ENCODE peak calls at places on chromosomes 11 and 22, in eight cellular contexts. D is PC-9; Z is retinal pigment epithelial cell; L is CD4-positive, CD25-positive, alpha-beta regulatory T cell; B is lower lobe of right lung; P is right lobe of liver; C is astrocyte; G is SJSA1. S is an unnamed sample.

GRCh38 chr22:22593964-22594656 is 35.0 kb upstream of the PRAME start:
- DNase-seq in D (peak), P (peak), G (peak), B (peak), Z (no peak), C (no peak), L (peak), S (peak)

GRCh38 chr22:45216133-45217003 is 24.3 kb downstream of the KIAA0930 start:
- DNase-seq in C (peak), G (no peak), Z (no peak), L (no peak), B (peak), D (no peak), P (peak), S (no peak)

GRCh38 chr11:74579577-74580270 is 12.7 kb upstream of the POLD3 start:
- DNase-seq in D (no peak), B (no peak), L (no peak), P (no peak), G (no peak), C (no peak), Z (no peak), S (no peak)

GRCh38 chr11:61298663-61299244 is 3.6 kb upstream of the VWCE start:
- DNase-seq in L (no peak), G (no peak), D (no peak), P (peak), C (no peak), Z (no peak), B (no peak), S (no peak)

GRCh38 chr11:62712413-62712812 is 4.9 kb downstream of the GNG3 start:
- DNase-seq in L (no peak), P (no peak), Z (no peak), B (no peak), C (no peak), D (no peak), G (no peak), S (no peak)

GRCh38 chr11:82494988-82495432 is 238.7 kb downstream of the FAM181B start:
- DNase-seq in B (no peak), G (no peak), Z (no peak), L (no peak), P (no peak), C (no peak), D (no peak), S (no peak)

GRCh38 chr11:116513894-116514293 is 258.9 kb downstream of the BUD13 start:
- DNase-seq in B (no peak), L (peak), C (peak), Z (no peak), D (peak), G (no peak), P (peak), S (no peak)

GRCh38 chr11:705646-706438 is at the start of gene EPS8L2:
- DNase-seq in D (peak), Z (no peak), B (peak), G (no peak), C (no peak), L (no peak), P (peak), S (no peak)

GRCh38 chr11:78038697-78039313 is 15.7 kb upstream of the KCTD14 start:
- DNase-seq in G (peak), Z (no peak), L (no peak), P (peak), D (no peak), B (no peak), C (peak), S (no peak)

GRCh38 chr11:3735827-3736226 is 61.5 kb downstream of the NUP98 start:
- DNase-seq in P (no peak), Z (no peak), D (no peak), G (no peak), B (no peak), L (no peak), C (peak), S (no peak)

GRCh38 chr11:19237381-19237780 is 3.4 kb downstream of the E2F8 start:
- DNase-seq in L (no peak), G (no peak), D (no peak), B (no peak), C (no peak), P (no peak), Z (no peak), S (no peak)

GRCh38 chr11:19234428-19234827 is 6.3 kb downstream of the E2F8 start:
- DNase-seq in Z (no peak), L (no peak), B (no peak), D (no peak), C (no peak), P (no peak), G (no peak), S (no peak)

GRCh38 chr11:19239039-19239438 is 1.7 kb downstream of the E2F8 start:
- DNase-seq in G (no peak), C (no peak), Z (no peak), B (no peak), D (no peak), L (peak), P (no peak), S (no peak)

GRCh38 chr11:19240420-19241259 is at the start of gene E2F8:
- DNase-seq in P (peak), D (peak), B (peak), C (peak), Z (peak), L (peak), G (peak), S (peak)

DNA sequence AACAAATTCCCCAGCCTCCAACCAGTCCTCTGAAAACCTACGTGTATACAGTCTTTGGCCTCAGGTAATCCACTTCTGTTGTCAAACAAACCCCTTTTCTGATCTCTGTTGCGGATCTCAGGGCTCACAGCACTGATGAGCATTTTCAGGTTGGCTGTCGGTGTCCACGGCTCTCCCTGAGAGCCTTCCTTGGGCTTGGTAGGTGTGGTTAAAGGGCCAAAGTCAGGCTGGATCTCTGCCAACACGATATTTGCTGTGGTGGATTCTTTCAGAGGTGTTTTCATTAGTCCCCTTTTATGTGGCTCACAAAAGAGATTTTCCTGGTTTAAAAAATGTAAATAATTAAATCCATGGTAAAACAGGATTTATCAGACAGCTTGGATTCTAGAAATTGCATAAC is 2.9 kb downstream of the E2F8 start:
- DNase-seq in C (no peak), Z (no peak), B (no peak), L (no peak), G (no peak), D (no peak), P (no peak), S (no peak)
- H3K4me3 ChIP-seq in C (no peak), Z (no peak), B (no peak), L (no peak), G (no peak), D (no peak), P (no peak), S (no peak)

GRCh38 chr11:73137262-73137941 is 4.7 kb downstream of the FCHSD2 start:
- DNase-seq in P (no peak), C (no peak), L (no peak), B (no peak), Z (no peak), D (no peak), G (no peak), S (no peak)
- H3K4me3 ChIP-seq in P (no peak), C (no peak), L (peak), B (no peak), Z (no peak), D (no peak), G (no peak), S (no peak)

DNA sequence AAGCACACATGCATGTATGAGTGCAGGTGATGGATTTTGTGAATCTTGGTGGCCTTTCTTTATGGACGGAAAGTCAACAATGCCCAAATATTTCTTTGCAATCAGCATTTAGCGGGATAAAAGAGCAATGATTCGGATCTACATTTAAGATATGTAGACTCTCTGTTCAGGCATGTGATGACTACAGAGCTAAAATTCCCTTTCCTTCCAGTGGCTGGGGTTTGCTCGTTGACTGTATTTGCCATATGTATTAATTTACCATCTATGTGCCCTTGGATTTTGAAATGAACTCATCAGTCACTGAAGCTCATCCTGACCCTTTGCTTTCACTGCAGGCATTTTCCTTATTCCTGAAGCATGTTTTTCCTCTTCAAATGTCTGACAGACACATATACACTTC is 13.6 kb downstream of the BLID start:
- DNase-seq in C (no peak), B (no peak), Z (no peak), G (no peak), L (no peak), D (no peak), P (no peak), S (no peak)
- H3K4me3 ChIP-seq in C (peak), B (no peak), Z (peak), G (no peak), L (no peak), D (no peak), P (no peak), S (no peak)

DNA sequence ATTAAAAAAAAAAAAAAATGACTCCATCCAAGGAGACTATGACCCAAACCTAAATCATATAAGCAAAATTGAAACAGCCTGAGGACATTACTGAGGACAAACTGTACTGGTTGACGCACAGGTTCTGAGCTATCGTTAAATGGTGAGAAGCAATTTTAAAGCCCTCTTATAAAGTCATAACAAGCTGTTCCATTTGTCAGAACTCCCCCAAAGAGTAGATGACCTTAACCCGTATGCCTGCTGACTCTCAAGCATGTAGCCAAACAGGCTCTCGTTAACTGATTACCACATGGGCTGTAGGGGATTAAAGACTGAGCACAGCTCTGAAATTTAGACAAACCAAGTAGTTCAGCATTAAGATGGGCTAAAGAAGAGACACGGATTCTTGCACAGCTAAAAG is 2.2 kb downstream of the CRYAB start:
- DNase-seq in G (no peak), D (no peak), C (no peak), B (no peak), Z (no peak), P (no peak), L (no peak), S (no peak)
- H3K4me3 ChIP-seq in G (no peak), D (no peak), C (no peak), B (no peak), Z (peak), P (no peak), L (no peak), S (peak)

GRCh38 chr11:111910637-111911562 is 670 bp downstream of the CRYAB start:
- DNase-seq in C (no peak), P (no peak), Z (no peak), L (no peak), D (no peak), G (no peak), B (no peak), S (no peak)
- H3K4me3 ChIP-seq in C (no peak), P (peak), Z (peak), L (no peak), D (no peak), G (no peak), B (peak), S (peak)

DNA sequence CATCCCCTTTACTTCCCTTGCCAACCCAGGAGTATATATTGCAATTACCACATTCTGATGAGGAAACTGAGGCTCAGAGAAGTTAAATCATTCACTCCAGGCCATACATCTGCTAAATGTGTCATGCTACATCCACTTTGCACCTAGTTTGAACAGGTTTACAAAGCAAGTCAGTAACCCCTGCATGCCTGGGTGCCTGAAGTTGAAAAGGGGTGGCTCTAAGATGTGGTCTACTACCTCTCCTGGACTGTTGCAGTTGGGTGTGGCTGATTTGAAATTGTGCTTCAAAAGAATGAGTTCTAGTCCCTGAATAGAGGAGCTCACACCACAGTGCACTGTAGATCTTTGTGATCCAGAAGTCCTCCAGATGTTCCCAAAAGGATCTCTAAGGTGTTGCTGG is 23.7 kb downstream of the FLI1 start:
- DNase-seq in C (no peak), D (no peak), G (no peak), B (no peak), P (no peak), L (peak), Z (no peak), S (no peak)
- H3K4me3 ChIP-seq in C (no peak), D (no peak), G (no peak), B (no peak), P (no peak), L (peak), Z (no peak), S (no peak)

GRCh38 chr11:1756791-1757771 is 6.6 kb downstream of the CTSD start:
- DNase-seq in C (no peak), D (no peak), L (no peak), B (peak), P (peak), Z (no peak), G (no peak), S (no peak)

GRCh38 chr11:1759851-1760220 is 3.9 kb downstream of the CTSD start:
- DNase-seq in B (peak), Z (no peak), D (no peak), L (peak), P (no peak), C (no peak), G (no peak), S (no peak)

GRCh38 chr11:1759151-1759850 is 4.4 kb downstream of the CTSD start:
- DNase-seq in L (no peak), P (peak), Z (no peak), B (peak), C (no peak), D (no peak), G (no peak), S (no peak)

GRCh38 chr11:1757861-1758610 is 5.7 kb downstream of the CTSD start:
- DNase-seq in B (peak), D (no peak), L (peak), C (no peak), P (peak), G (no peak), Z (no peak), S (no peak)

GRCh38 chr11:1758611-1759150 is 5.0 kb downstream of the CTSD start:
- DNase-seq in P (peak), D (no peak), C (no peak), B (no peak), Z (no peak), G (no peak), L (no peak), S (no peak)
- H3K4me3 ChIP-seq in P (no peak), D (no peak), C (no peak), B (peak), Z (no peak), G (no peak), L (no peak), S (no peak)

GRCh38 chr11:68750197-68750987 is 928 bp downstream of the TESMIN start:
- DNase-seq in L (peak), G (no peak), C (no peak), B (peak), D (no peak), P (peak), Z (no peak), S (no peak)
- H3K4me3 ChIP-seq in L (no peak), G (no peak), C (no peak), B (no peak), D (no peak), P (no peak), Z (no peak), S (no peak)

DNA sequence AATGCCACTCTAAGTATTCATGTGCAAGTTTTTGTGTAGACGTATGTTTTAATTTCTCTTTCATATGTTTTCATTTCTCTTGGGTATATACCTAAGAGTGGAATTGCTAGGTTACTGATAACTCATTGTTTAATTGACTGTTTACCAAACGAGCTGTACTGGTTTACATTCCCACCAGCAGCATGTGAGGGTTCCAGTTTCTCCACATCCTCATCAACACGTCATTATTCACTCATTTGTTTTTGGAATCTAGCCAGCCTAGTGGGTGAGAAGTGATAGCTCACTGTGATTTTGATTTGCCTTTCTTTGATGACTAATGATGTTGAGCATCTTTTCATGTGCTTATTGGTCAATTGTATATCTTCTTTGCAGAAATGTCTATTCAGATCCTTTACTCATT is 4.0 kb downstream of the ANKRD13D start:
- DNase-seq in D (peak), P (no peak), G (no peak), L (no peak), Z (no peak), C (peak), B (peak), S (no peak)
- H3K4me3 ChIP-seq in D (peak), P (no peak), G (no peak), L (peak), Z (no peak), C (no peak), B (no peak), S (no peak)

GRCh38 chr11:86068138-86068861 is 584 bp downstream of the PICALM start:
- DNase-seq in Z (no peak), L (peak), D (peak), B (peak), C (no peak), P (peak), G (no peak), S (no peak)

GRCh38 chr11:86064236-86064803 is 4.6 kb downstream of the PICALM start:
- DNase-seq in L (no peak), C (peak), Z (peak), G (no peak), D (no peak), P (no peak), B (no peak), S (no peak)

GRCh38 chr11:86066606-86067229 is 2.2 kb downstream of the PICALM start:
- DNase-seq in C (no peak), P (no peak), L (no peak), Z (no peak), G (no peak), D (no peak), B (no peak), S (no peak)

GRCh38 chr11:86067230-86068137 is 1.4 kb downstream of the PICALM start:
- DNase-seq in Z (no peak), B (no peak), P (no peak), L (peak), C (no peak), D (no peak), G (no peak), S (no peak)

GRCh38 chr11:86066033-86066432 is 2.9 kb downstream of the PICALM start:
- DNase-seq in L (no peak), G (no peak), P (no peak), B (no peak), Z (no peak), C (no peak), D (no peak), S (no peak)
- H3K4me3 ChIP-seq in L (peak), G (peak), P (peak), B (peak), Z (peak), C (peak), D (peak), S (peak)

S was measured in epithelial cell of proximal tubule.